ENCODE peak calls at places on chromosome 1, in four cellular contexts. One of them, this sample, is unnamed.

GRCh38 chr1:176691251-176692228 is 228.6 kb downstream of the PAPPA2 start:
- DNase-seq in stimulated activated CD4-positive, alpha-beta T cell treated with anti-CD3 and anti-CD28 coated beads, Interleukin-4, amount 100 ng/mL, for 24 hours: no peak
- DNase-seq in sigmoid colon: peak
- DNase-seq in T-helper 17 cell: no peak
- DNase-seq in this sample: peak

GRCh38 chr1:33709174-33709573 is 154.7 kb upstream of the HMGB4 start:
- DNase-seq in stimulated activated CD4-positive, alpha-beta T cell treated with anti-CD3 and anti-CD28 coated beads, Interleukin-4, amount 100 ng/mL, for 24 hours: no peak
- DNase-seq in sigmoid colon: no peak
- DNase-seq in T-helper 17 cell: no peak
- DNase-seq in this sample: no peak

GRCh38 chr1:33055210-33055991 is 18.7 kb upstream of the AK2 start:
- DNase-seq in stimulated activated CD4-positive, alpha-beta T cell treated with anti-CD3 and anti-CD28 coated beads, Interleukin-4, amount 100 ng/mL, for 24 hours: peak
- DNase-seq in sigmoid colon: peak
- DNase-seq in T-helper 17 cell: no peak
- DNase-seq in this sample: peak

GRCh38 chr1:182259229-182259872 is 132.2 kb downstream of the GLUL start:
- DNase-seq in stimulated activated CD4-positive, alpha-beta T cell treated with anti-CD3 and anti-CD28 coated beads, Interleukin-4, amount 100 ng/mL, for 24 hours: peak
- DNase-seq in sigmoid colon: peak
- DNase-seq in T-helper 17 cell: peak
- DNase-seq in this sample: peak

GRCh38 chr1:12158362-12159092 is 8.3 kb upstream of the TNFRSF1B start:
- DNase-seq in stimulated activated CD4-positive, alpha-beta T cell treated with anti-CD3 and anti-CD28 coated beads, Interleukin-4, amount 100 ng/mL, for 24 hours: no peak
- DNase-seq in sigmoid colon: no peak
- DNase-seq in T-helper 17 cell: no peak
- DNase-seq in this sample: peak

GRCh38 chr1:21654209-21654608 is 14.9 kb downstream of the RAP1GAP start:
- DNase-seq in stimulated activated CD4-positive, alpha-beta T cell treated with anti-CD3 and anti-CD28 coated beads, Interleukin-4, amount 100 ng/mL, for 24 hours: no peak
- DNase-seq in sigmoid colon: no peak
- DNase-seq in T-helper 17 cell: no peak
- DNase-seq in this sample: no peak

GRCh38 chr1:23422313-23422877 is 2.2 kb downstream of the TCEA3 start:
- DNase-seq in stimulated activated CD4-positive, alpha-beta T cell treated with anti-CD3 and anti-CD28 coated beads, Interleukin-4, amount 100 ng/mL, for 24 hours: peak
- DNase-seq in sigmoid colon: peak
- DNase-seq in T-helper 17 cell: no peak
- DNase-seq in this sample: peak

GRCh38 chr1:46991083-46991923 is 32.2 kb upstream of the CYP4X1 start:
- DNase-seq in stimulated activated CD4-positive, alpha-beta T cell treated with anti-CD3 and anti-CD28 coated beads, Interleukin-4, amount 100 ng/mL, for 24 hours: no peak
- DNase-seq in sigmoid colon: no peak
- DNase-seq in T-helper 17 cell: no peak
- DNase-seq in this sample: no peak

GRCh38 chr1:64572222-64572900 is 102.4 kb downstream of the CACHD1 start:
- DNase-seq in stimulated activated CD4-positive, alpha-beta T cell treated with anti-CD3 and anti-CD28 coated beads, Interleukin-4, amount 100 ng/mL, for 24 hours: no peak
- DNase-seq in sigmoid colon: no peak
- DNase-seq in T-helper 17 cell: no peak
- DNase-seq in this sample: no peak

GRCh38 chr1:39575191-39576015 is 1.2 kb downstream of the PABPC4 start:
- DNase-seq in stimulated activated CD4-positive, alpha-beta T cell treated with anti-CD3 and anti-CD28 coated beads, Interleukin-4, amount 100 ng/mL, for 24 hours: peak
- DNase-seq in sigmoid colon: peak
- DNase-seq in T-helper 17 cell: peak
- DNase-seq in this sample: peak